ENCODE peak calls at places on chromosomes 2 and 18, in seven cellular contexts. Z is heart left ventricle; D is CD8-positive, alpha-beta memory T cell; T is cardiac muscle cell; V is tibial nerve; O is HepG2; L is psoas muscle. I is an unnamed sample. For H3K4me1 and H3K36me3, the result is how much of the 10 kb centered on the place peaks cover.

GRCh38 chr2:142819411-142819810 is 58.1 kb upstream of the KYNU start:
- DNase-seq in O (no peak), Z (no peak), L (no peak), V (no peak), T (no peak), D (no peak), I (no peak)

GRCh38 chr18:49243391-49243790 is 217.1 kb downstream of the DYM start:
- DNase-seq in V (no peak), O (no peak), T (no peak), Z (no peak), D (no peak), L (no peak), I (no peak)

GRCh38 chr2:190283783-190284182 is 35.8 kb downstream of the HIBCH start:
- DNase-seq in L (no peak), O (no peak), V (no peak), T (no peak), Z (no peak), D (no peak), I (no peak)

GRCh38 chr18:53752968-53753367 is 471.5 kb downstream of the MBD2 start:
- DNase-seq in O (no peak), D (no peak), V (no peak), T (no peak), L (no peak), Z (no peak), I (no peak)

GRCh38 chr18:68428026-68428425 is 286.9 kb downstream of the TMX3 start:
- DNase-seq in Z (peak), V (no peak), L (no peak), T (no peak), D (no peak), O (no peak), I (no peak)

GRCh38 chr18:78507217-78507616 is 472.4 kb upstream of the SALL3 start:
- DNase-seq in T (no peak), L (no peak), Z (no peak), V (no peak), O (no peak), D (no peak), I (no peak)

GRCh38 chr2:202609381-202610145 is 25.2 kb upstream of the FAM117B start:
- DNase-seq in O (no peak), T (no peak), L (no peak), D (no peak), V (no peak), Z (no peak), I (no peak)

GRCh38 chr18:8747440-8747937 is 42.1 kb downstream of the MTCL1 start:
- DNase-seq in Z (no peak), L (no peak), O (no peak), V (no peak), T (no peak), D (no peak), I (no peak)

GRCh38 chr2:71646028-71646427 is 192.7 kb downstream of the DYSF start:
- DNase-seq in Z (peak), V (no peak), O (no peak), T (no peak), D (no peak), L (peak), I (no peak)

GRCh38 chr2:168915433-168916328 is 14.6 kb downstream of the G6PC2 start:
- DNase-seq in V (no peak), O (no peak), L (no peak), T (no peak), Z (no peak), D (no peak), I (no peak)

GRCh38 chr18:69002233-69002632 is 204.4 kb downstream of the CCDC102B start:
- DNase-seq in L (no peak), V (no peak), T (no peak), O (peak), Z (no peak), D (no peak), I (no peak)

GRCh38 chr2:88765154-88765948 is 73.9 kb downstream of the RPIA start:
- DNase-seq in T (peak), D (no peak), O (no peak), Z (no peak), V (no peak), L (peak), I (peak)

GRCh38 chr2:101113441-101114267 is 37.5 kb downstream of the TBC1D8 start:
- DNase-seq in D (no peak), Z (no peak), L (no peak), V (no peak), T (no peak), O (peak), I (no peak)

GRCh38 chr2:38074047-38074774 is 1.7 kb downstream of the CYP1B1 start:
- DNase-seq in L (peak), D (no peak), T (no peak), V (no peak), Z (peak), O (no peak), I (peak)

GRCh38 chr2:120915670-120916069 is 180.0 kb downstream of the GLI2 start:
- DNase-seq in D (no peak), Z (no peak), V (no peak), T (no peak), O (no peak), L (peak), I (no peak)
- H3K4me1 ChIP-seq in D (under half), Z (under half), V (half or more), T (under half), O (under half), L (under half), I (under half)

DNA sequence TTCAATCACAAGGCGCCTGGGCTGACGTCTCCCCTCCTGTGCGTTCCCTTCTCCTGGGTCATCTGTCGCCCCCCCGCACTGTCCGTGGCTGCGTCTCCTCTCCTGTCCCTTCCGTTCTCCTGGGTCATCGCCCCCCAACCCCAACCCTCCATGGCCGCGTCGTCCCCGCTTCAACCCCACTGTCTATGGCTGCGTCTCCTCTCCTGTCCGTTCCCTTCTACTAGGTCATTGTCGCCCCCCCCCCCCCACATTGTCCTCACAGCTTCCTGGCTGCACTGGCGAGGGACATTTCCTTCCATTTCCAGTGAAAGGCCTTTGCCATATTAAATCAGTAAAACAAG is 118.9 kb downstream of the TMEM18 start:
- DNase-seq in T (no peak), D (no peak), O (no peak), Z (no peak), L (no peak), V (no peak), I (no peak)
- H3K36me3 ChIP-seq in T (under half), D (under half), O (under half), Z (under half), L (under half), V (under half), I (under half)

DNA sequence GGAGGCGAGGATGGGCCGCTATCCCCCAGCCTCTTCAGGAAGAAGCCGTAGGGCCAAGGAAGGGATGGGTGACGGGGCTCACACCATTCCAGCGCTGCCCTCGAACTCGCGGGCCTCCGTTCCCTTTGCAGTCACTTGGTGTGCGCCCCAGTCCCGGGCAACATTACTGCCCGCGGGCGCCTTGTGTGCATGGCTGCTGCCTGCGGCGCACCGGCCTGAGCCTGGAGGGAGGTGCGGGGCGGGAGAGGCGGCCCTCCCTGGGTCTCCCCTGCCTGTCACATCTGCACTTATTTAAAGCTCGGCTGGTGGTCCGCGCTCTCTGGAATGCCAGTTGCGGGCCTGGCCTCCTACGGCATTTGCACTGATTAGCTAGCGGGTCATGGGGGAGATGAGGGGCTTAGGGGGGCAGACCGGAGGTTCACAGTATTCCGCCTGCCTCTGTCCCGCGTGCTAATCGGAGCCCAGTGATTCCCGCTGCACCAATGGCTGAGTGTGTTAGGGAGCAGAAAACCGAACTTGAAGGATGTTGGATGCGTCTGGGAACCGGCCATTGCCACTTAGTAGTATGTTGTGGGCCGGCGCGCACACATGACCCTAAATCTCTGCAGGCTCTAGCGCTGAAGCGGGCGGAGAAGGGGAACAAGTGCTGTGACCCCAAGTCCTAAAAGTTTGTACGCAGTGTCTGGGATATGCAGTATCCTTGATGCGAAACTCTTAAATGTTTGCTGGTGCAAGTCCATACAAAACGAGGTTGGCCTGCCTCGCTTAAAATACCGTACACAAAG is 161.1 kb upstream of the SIX2 start:
- DNase-seq in L (no peak), V (no peak), Z (no peak), D (no peak), T (peak), O (no peak), I (no peak)
- H3K4me1 ChIP-seq in L (under half), V (under half), Z (under half), D (under half), T (under half), O (under half), I (under half)

DNA sequence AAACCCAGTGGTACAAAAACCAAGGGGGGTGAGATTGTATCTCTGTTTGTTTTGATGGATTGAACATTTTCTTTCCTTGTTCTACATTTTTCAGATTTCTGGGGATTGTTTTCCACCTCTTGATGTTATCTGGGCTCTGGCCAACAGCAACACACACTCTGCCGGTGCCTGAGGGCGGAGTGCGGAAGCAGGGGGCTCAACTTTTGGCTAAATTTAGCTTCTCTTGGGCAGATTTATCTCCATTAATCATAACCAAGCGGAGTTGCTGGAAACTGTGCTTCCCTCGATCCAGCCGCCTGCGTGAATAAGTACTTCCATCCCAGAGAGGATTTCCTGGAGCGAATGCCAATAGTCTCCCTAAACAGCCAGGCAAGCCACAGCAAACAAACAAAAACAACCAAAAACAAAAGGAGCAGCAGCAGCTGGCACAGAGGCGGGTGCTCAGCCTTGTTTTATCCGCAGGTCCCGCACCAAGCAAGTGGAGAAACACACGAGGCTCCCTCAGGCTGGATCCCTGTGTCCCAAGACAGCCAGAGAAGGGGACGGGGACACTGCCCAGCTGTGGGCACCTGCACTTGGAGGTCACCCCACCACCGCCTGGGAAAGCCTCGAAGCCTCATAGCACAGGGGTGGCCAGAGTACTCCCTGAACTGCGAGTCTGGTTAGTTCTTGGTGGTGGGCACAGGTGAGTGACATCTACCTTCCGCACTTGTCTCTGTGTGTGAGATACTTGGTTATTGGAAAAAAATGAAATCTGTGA is 143.4 kb downstream of the NDUFA10 start:
- DNase-seq in O (no peak), T (no peak), D (no peak), Z (no peak), L (no peak), V (no peak), I (no peak)
- H3K36me3 ChIP-seq in O (under half), T (under half), D (under half), Z (under half), L (under half), V (under half), I (under half)

GRCh38 chr2:19785867-19786266 is 115.9 kb downstream of the TTC32 start:
- DNase-seq in T (no peak), D (no peak), V (no peak), L (no peak), O (no peak), Z (no peak), I (no peak)
- H3K4me1 ChIP-seq in T (under half), D (under half), V (under half), L (under half), O (under half), Z (under half), I (under half)

DNA sequence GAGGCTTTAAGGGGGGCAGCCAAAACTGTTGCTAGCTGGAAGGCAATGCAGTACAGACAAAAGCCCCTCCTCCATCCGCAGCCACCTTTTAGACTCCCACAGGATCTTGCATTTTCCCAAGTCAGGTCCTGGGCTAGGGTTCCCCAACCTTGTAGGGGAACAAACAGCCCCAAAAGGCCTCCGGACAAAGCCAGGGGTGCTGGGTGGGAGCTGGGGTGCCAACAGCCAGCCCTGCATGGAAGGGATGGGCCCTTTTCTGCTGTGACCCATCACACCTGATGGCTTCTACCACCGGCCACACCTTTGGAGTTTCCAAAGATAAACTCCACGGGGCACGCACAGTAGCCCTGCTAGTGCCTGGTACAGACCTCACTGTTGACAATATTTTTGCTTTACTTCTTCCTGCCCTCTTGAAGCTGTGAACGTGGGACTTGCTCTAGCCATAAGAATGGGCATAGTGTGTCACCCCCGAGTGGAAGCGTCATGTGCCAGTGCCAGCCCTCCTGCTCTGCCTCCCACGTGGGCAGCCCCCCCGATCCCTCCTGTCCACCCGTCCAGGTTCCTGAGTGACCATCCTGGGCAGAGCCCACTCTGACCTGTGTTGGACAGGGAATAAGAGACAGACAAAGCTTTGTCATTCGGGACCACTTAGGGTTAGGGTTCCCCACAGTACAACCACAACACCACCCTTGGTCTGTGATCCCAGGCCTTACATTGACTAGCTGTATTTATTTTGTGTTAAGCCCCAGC is 18.8 kb downstream of the TUBB6 start:
- DNase-seq in V (no peak), D (no peak), T (no peak), O (no peak), Z (no peak), L (no peak), I (no peak)
- H3K36me3 ChIP-seq in V (half or more), D (under half), T (under half), O (under half), Z (under half), L (under half), I (under half)

GRCh38 chr2:96960956-96961350 is 25.4 kb downstream of the FAM178B start:
- DNase-seq in Z (no peak), O (no peak), D (no peak), T (no peak), L (no peak), V (no peak), I (no peak)

GRCh38 chr2:96960271-96960955 is 26.0 kb downstream of the FAM178B start:
- DNase-seq in T (peak), V (peak), O (peak), Z (peak), L (peak), D (peak), I (peak)

GRCh38 chr2:96957299-96957698 is 29.1 kb downstream of the FAM178B start:
- DNase-seq in V (no peak), L (peak), T (peak), D (no peak), Z (no peak), O (no peak), I (peak)

GRCh38 chr2:96961551-96961950 is 24.8 kb downstream of the FAM178B start:
- DNase-seq in L (peak), Z (no peak), O (no peak), D (no peak), V (no peak), T (no peak), I (peak)

DNA sequence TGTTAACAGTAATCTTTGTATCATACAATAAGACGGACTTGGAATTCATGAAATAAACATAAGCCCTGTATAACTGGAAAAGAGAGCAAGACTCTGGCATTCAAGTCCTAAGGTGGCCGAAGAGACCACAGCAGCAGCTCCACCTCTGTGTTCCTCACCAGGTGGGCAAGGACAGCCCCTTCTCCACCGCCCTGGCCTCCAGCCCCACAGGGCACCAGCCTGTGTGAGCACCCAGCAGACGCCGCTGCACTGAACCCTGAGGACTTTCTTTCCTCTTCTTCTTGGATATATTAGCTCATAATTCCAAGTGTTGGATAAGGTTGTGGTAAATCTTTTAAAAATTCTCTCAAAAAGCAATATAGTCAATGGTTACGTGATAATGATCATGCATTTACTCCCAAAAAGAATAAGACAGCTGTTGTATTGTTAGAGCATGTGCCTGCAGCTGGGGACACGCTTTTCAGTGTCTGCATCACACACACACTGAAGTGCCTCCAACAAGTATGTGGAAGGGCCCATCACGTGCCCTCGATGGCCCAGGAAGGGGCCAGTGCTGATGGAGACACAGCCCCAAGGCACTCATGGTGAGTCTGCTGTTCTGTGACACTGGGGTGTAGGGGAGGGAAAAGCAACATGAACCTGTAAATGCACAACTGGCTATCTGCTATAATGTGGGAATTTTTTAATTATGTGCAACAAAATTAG is 26.8 kb downstream of the FAM178B start:
- DNase-seq in L (peak), V (no peak), T (no peak), D (no peak), Z (no peak), O (no peak), I (peak)
- H3K4me1 ChIP-seq in L (under half), V (under half), T (under half), D (under half), Z (under half), O (under half), I (half or more)

GRCh38 chr2:208295834-208296233 is 29.8 kb downstream of the PIKFYVE start:
- DNase-seq in L (no peak), Z (no peak), D (no peak), T (no peak), V (no peak), O (no peak), I (no peak)

GRCh38 chr2:208296610-208297009 is 30.6 kb downstream of the PIKFYVE start:
- DNase-seq in T (no peak), D (no peak), Z (no peak), O (no peak), L (no peak), V (no peak), I (no peak)

GRCh38 chr2:208304157-208304556 is 38.1 kb downstream of the PIKFYVE start:
- DNase-seq in D (no peak), O (no peak), V (no peak), T (no peak), Z (no peak), L (no peak), I (no peak)

GRCh38 chr2:208304695-208305094 is 38.6 kb downstream of the PIKFYVE start:
- DNase-seq in O (no peak), D (no peak), Z (no peak), V (no peak), L (no peak), T (no peak), I (no peak)

GRCh38 chr2:208300847-208301618 is 35.0 kb downstream of the PIKFYVE start:
- DNase-seq in Z (no peak), T (no peak), D (no peak), L (no peak), O (no peak), V (no peak), I (no peak)
- H3K36me3 ChIP-seq in Z (under half), T (half or more), D (under half), L (under half), O (half or more), V (half or more), I (half or more)

DNA sequence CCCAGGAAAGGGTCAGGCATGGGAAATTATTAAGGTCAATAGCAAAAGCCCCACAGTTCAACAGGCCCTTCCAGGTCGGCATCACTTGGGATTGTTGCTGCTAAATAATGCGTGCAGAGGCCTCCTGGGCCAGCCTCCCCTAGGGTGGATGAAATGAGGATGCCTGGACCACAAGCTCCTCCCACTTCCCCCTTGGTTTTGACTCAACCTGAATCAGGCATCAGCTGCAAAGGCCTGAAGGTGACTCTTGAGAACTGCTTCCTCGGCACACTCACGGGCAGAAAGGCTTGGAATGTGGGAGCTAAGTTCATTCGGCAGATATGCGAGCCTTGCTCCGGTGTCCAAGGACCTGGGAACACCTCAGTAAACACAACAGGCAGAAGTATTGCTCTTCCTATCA is 69.3 kb downstream of the MBP start:
- DNase-seq in T (no peak), L (no peak), O (no peak), V (no peak), D (peak), Z (no peak), I (peak)
- H3K4me1 ChIP-seq in T (under half), L (under half), O (under half), V (under half), D (half or more), Z (half or more), I (half or more)

GRCh38 chr2:24957221-24957620 is 14.5 kb downstream of the DNAJC27 start:
- DNase-seq in V (no peak), T (no peak), Z (no peak), O (no peak), L (no peak), D (no peak), I (no peak)
- H3K36me3 ChIP-seq in V (half or more), T (under half), Z (under half), O (half or more), L (under half), D (under half), I (under half)

I was measured in spleen.